ENCODE peak calls at places on chromosomes 13 and 19, in six cellular contexts. W, O, E, T, L and V are unnamed samples.

GRCh38 chr13:107480130-107480529 is 735.2 kb downstream of the LIG4 start:
- DNase-seq in T (peak), E (no peak), W (no peak), L (no peak), O (no peak), V (no peak)

GRCh38 chr19:41192574-41193419 is at the start of gene CYP2S1:
- DNase-seq in W (no peak), O (no peak), T (no peak), E (no peak), L (peak), V (peak)

GRCh38 chr19:54154603-54155345 is 4.7 kb downstream of the LENG1 start:
- DNase-seq in T (peak), L (no peak), W (no peak), E (no peak), O (no peak), V (no peak)

GRCh38 chr19:31419871-31420430 is 70.7 kb upstream of the TSHZ3 start:
- DNase-seq in T (no peak), O (no peak), L (no peak), W (no peak), E (no peak), V (no peak)

GRCh38 chr13:52454459-52454824 is 836 bp upstream of the CKAP2 start:
- DNase-seq in L (no peak), E (no peak), T (no peak), O (no peak), W (no peak), V (peak)

GRCh38 chr19:48403606-48404005 is 10.1 kb downstream of the GRIN2D start:
- DNase-seq in T (peak), O (no peak), E (peak), L (no peak), W (no peak), V (peak)

GRCh38 chr19:15841875-15842569 is 26.6 kb upstream of the OR10H1 start:
- DNase-seq in O (no peak), W (no peak), L (no peak), E (no peak), T (no peak), V (no peak)

GRCh38 chr19:14078406-14078805 is 5.8 kb downstream of the MISP3 start:
- DNase-seq in E (no peak), O (no peak), L (no peak), W (no peak), T (peak), V (peak)

GRCh38 chr19:57664269-57665127 is 4.2 kb upstream of the ZSCAN4 start:
- DNase-seq in W (peak), E (peak), O (peak), L (peak), T (peak), V (peak)

GRCh38 chr13:90738881-90739280 is 608.6 kb upstream of the MIR17HG start:
- DNase-seq in L (no peak), O (no peak), T (no peak), E (no peak), W (peak), V (no peak)

GRCh38 chr13:74758188-74758587 is 624.0 kb upstream of the KLF12 start:
- DNase-seq in L (no peak), O (no peak), W (no peak), E (no peak), T (no peak), V (no peak)

GRCh38 chr19:33052352-33052972 is 12.2 kb downstream of the RHPN2 start:
- DNase-seq in O (no peak), T (peak), W (no peak), L (no peak), E (no peak), V (peak)

GRCh38 chr19:54207908-54208783 is 7.5 kb downstream of the RPS9 start:
- DNase-seq in W (peak), O (peak), E (peak), L (no peak), T (peak), V (peak)

GRCh38 chr13:77544365-77544764 is 8.9 kb downstream of the SCEL start:
- DNase-seq in E (peak), W (peak), T (peak), O (peak), L (no peak), V (peak)

GRCh38 chr13:92158335-92158734 is 759.9 kb downstream of the GPC5 start:
- DNase-seq in L (no peak), E (no peak), W (no peak), T (peak), O (no peak), V (no peak)

GRCh38 chr19:5590151-5590864 is 22.6 kb upstream of the TINCR start:
- DNase-seq in O (no peak), T (no peak), E (no peak), L (no peak), W (no peak), V (no peak)

GRCh38 chr13:20274466-20274865 is 42.3 kb upstream of the GJB6 start:
- DNase-seq in L (no peak), E (peak), W (no peak), T (no peak), O (no peak), V (no peak)

GRCh38 chr19:41226053-41226873 is 7.2 kb downstream of the AXL start:
- DNase-seq in E (peak), L (peak), O (peak), T (peak), W (peak), V (peak)

GRCh38 chr13:109783815-109784589 is 2.4 kb downstream of the IRS2 start:
- DNase-seq in O (no peak), W (no peak), L (peak), T (no peak), E (no peak), V (no peak)

GRCh38 chr13:40158218-40158617 is 502.8 kb downstream of the COG6 start:
- DNase-seq in O (no peak), E (no peak), L (no peak), T (no peak), W (no peak), V (peak)

GRCh38 chr19:4396949-4397783 is 3.2 kb downstream of the SH3GL1 start:
- DNase-seq in E (no peak), L (no peak), O (no peak), W (no peak), T (no peak), V (no peak)

GRCh38 chr19:50745221-50745620 is 22.1 kb downstream of the CLEC11A start:
- DNase-seq in T (no peak), O (no peak), L (no peak), W (no peak), E (no peak), V (no peak)

GRCh38 chr19:38417544-38418506 is 8.2 kb downstream of the RASGRP4 start:
- DNase-seq in O (peak), L (no peak), W (no peak), E (peak), T (no peak), V (no peak)

GRCh38 chr13:78934336-78934735 is 275.4 kb upstream of the OBI1 start:
- DNase-seq in L (no peak), T (no peak), O (no peak), E (no peak), W (no peak), V (no peak)
- TF ChIP-seq CTCF in L (no peak), T (no peak), O (no peak), E (no peak), W (no peak), V (no peak)

GRCh38 chr19:34429553-34429952 is 1.4 kb downstream of the UBA2 start:
- DNase-seq in W (no peak), T (no peak), L (no peak), O (no peak), E (no peak), V (no peak)
- H3K4me3 ChIP-seq in W (peak), T (peak), L (peak), O (peak), E (no peak), V (peak)

DNA sequence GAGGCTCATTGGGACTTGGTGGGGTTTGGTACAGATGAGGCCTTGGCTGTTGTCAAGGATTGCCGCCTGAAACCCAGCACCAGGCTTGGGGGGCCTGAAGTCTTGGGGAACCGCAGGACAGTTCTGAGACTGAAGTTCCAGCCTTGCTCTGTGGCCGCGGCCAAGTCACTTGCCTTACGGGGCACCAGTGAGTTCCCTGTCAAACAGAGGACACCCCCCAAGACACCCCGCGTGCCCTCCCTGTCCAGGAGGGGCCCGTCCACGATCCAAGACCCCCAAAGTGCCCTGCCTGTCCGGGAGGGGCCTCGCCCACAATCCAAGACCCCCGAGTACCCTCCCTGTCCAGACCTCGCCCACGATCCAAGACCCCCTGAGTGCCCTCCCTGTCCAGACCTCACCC is 2.5 kb downstream of the CDC34 start:
- DNase-seq in L (no peak), E (no peak), T (no peak), O (no peak), W (no peak), V (no peak)
- TF ChIP-seq CTCF in L (no peak), E (no peak), T (no peak), O (no peak), W (no peak), V (no peak)

GRCh38 chr13:70023506-70023905 is 84.1 kb upstream of the ATXN8OS start:
- DNase-seq in L (no peak), T (no peak), W (no peak), E (no peak), O (no peak), V (no peak)

DNA sequence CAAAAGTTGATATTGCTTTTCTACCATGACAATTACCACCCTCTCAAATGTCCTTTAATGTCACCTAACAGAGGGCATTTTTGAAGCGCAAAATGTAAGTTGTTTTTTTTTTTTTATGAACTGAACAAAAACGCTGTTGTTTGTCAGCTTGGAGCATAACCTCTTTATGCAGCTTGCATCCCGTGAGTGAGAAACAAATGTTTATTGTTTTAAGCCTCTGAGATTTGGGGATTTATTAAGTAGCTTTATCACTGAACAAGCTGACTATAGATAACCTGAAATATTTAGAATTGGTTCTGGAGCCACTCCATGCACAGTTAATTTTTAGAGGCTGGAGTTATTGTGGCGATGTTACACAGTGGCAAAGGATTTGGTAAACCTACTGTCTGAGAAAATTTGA is 80.1 kb upstream of the ATXN8OS start:
- DNase-seq in L (no peak), W (no peak), O (no peak), T (no peak), E (no peak), V (no peak)
- H3K4me3 ChIP-seq in L (no peak), W (no peak), O (no peak), T (no peak), E (no peak), V (no peak)

GRCh38 chr13:51432576-51432975 is 20.3 kb downstream of the INTS6 start:
- DNase-seq in O (no peak), E (no peak), T (no peak), L (no peak), W (no peak), V (no peak)
- TF ChIP-seq CTCF in O (no peak), E (no peak), T (no peak), L (no peak), W (no peak), V (no peak)

DNA sequence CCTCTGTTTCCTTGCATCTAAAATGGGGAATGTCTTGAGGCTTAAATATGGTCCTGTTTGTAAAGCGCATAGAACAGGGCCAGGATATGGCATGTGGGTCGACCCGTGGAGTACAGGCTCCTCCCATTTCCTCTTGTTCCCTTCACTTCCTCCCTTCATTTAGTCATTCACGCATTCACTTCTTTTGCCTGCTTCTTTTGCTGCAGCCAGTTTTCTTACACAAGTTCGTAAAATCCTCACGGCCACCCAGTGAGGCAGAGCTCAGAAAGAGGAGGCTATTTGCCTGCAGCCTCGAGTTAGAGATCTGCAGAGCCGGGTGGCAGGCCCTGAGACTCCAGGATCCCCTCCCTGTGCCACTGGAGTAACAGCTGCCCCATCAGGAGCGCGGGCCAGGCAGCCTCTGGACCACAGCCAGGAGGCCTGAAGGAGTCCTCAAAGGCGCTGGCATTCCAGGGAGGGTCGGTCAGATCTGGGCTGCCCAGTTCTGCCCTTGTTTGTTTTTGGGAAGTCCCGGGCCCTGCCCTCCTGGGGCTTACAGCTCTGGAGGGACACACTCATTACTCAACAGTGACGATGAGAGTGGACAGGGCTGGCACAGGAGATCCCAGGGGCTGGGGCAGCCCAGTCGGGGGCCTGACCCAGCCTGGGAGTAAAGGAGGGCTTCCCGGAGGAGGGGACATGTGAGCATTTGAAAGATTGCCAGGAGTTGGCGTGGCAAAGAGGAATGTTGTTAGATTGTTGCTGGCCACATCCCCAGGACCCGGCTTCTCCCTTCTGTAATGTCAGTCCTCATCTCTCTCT is 4.6 kb downstream of the PPP5C start:
- DNase-seq in E (peak), T (peak), L (no peak), O (peak), W (no peak), V (peak)
- H3K4me3 ChIP-seq in E (no peak), T (no peak), L (no peak), O (no peak), W (no peak), V (no peak)

DNA sequence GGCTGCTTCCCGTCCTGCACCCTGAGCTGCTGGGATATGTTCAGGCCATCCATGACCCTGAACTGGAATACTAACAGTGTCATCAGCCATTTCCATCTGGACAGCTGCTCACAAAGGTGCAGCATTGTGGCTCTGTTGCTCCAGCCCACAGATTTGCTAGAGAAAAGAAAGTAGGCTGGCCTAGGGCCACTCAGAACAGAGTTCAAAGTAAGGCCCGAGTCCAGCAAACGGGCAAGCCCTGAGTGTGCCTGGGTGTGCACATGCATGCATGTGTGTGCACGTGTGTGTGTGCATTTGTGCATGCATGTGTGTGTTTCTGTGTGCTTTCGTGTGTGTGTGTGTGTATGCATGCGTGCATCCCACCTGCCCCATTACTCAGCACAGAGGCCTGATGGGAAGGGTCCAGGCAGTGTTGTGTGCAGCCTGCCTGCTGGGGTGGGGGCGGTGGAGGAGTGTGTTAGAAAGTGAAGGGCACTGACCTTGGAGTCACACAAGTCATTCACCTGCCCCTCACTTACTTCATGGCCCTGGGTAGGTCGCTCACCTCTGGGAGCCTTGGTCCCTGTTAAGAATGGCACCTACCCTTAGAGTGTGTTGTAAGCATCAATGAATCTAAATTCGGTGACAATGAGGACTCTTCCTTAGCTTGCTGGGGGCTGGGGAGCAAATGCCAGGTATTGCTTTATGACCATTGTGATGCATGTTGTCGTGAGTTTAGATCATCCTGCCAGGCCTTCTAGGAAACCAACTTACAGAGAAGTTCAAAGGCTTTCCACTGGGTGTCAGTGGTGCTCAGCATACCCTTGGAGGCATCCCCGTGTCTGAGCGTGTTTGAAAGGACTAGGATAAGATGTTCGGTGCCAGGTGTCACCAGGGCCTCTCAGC is 53.2 kb downstream of the GPR12 start:
- DNase-seq in L (no peak), O (peak), E (no peak), T (peak), W (peak), V (peak)
- TF ChIP-seq CTCF in L (no peak), O (peak), E (peak), T (peak), W (peak), V (peak)

GRCh38 chr13:33232883-33233282 is 52.7 kb downstream of the STARD13 start:
- DNase-seq in E (no peak), L (no peak), T (no peak), W (no peak), O (no peak), V (no peak)

GRCh38 chr13:33235078-33235477 is 50.5 kb downstream of the STARD13 start:
- DNase-seq in O (no peak), T (peak), L (no peak), W (no peak), E (no peak), V (peak)

GRCh38 chr13:33233547-33233946 is 52.0 kb downstream of the STARD13 start:
- DNase-seq in O (peak), T (no peak), E (peak), L (no peak), W (no peak), V (no peak)

GRCh38 chr13:33236021-33236420 is 49.5 kb downstream of the STARD13 start:
- DNase-seq in W (no peak), E (no peak), L (no peak), T (peak), O (no peak), V (peak)

DNA sequence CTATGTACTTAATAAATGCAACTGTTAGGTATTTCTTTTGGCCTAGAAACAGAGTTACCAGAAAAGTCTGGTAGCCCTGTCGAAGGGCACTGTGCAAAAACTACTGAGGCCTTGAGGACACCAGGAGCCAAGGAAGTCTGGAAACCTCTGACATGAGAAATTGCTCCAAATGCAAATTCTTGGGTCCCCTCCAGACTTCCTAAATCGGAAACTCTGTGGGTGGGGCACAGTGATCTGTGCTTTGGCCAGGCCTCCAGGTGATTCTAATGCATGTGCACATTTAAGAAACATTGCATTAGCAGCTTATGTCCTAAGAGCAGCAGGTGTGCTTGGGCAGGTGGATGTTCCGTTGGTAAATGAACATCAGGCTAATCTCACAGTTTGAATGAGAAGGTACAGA is 50.0 kb downstream of the STARD13 start:
- DNase-seq in T (peak), W (no peak), E (no peak), O (no peak), L (no peak), V (peak)
- H3K4me3 ChIP-seq in T (no peak), W (no peak), E (no peak), O (no peak), L (no peak), V (no peak)

DNA sequence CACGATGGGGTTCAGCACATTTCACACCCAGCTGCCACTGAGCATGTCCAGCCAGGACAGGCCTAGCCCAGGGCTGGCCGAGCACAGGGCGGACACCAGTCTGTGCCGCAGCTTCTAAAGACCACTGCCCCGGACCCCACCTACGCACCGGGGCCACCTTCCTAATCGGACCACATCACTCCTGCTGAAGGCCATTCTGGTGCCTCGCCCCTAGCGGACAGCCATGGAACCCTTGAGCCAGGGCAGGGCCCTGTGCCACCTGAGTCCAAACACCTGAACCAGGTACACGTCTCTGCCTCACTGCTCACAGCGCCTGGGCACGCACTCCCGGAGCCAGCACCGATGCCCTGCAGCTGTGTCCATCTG is 8.4 kb upstream of the C13orf46 start:
- DNase-seq in T (no peak), O (no peak), L (peak), E (no peak), W (no peak), V (no peak)
- TF ChIP-seq CTCF in T (no peak), O (no peak), L (no peak), E (no peak), W (no peak), V (no peak)